ENCODE peak calls at places on chromosome 9, in ten cellular contexts. L is heart right ventricle, P is PC-3, C is HepG2, Z is ovary, V is adrenal gland, N is thyroid gland, T is A549, X is Peyer's patch, M is colonic mucosa. J is an unnamed sample.

GRCh38 chr9:72271617-72272478 is 93.2 kb downstream of the ZFAND5 start:
- DNase-seq in L (no peak), P (peak), C (peak), Z (no peak), V (peak), N (peak), T (peak), X (peak), M (peak), J (peak)

GRCh38 chr9:102740578-102740977 is 254.6 kb upstream of the CYLC2 start:
- DNase-seq in L (no peak), P (no peak), C (no peak), Z (no peak), V (no peak), N (no peak), T (no peak), X (no peak), M (no peak), J (no peak)

GRCh38 chr9:123769723-123770122 is 160.2 kb downstream of the DENND1A start:
- DNase-seq in L (no peak), P (no peak), C (no peak), Z (no peak), V (no peak), N (no peak), T (no peak), X (no peak), M (no peak), J (no peak)

GRCh38 chr9:133508046-133508445 is 16.7 kb downstream of the MYMK start:
- DNase-seq in L (no peak), P (no peak), C (no peak), Z (no peak), V (no peak), N (no peak), T (no peak), X (no peak), M (no peak), J (no peak)

GRCh38 chr9:86494644-86495081 is 140.5 kb upstream of the TUT7 start:
- DNase-seq in L (no peak), P (no peak), C (no peak), Z (no peak), V (no peak), N (no peak), T (peak), X (no peak), M (no peak), J (peak)

GRCh38 chr9:6566409-6567139 is 79.0 kb downstream of the GLDC start:
- DNase-seq in L (no peak), P (peak), C (no peak), Z (no peak), V (peak), N (no peak), T (peak), X (no peak), M (no peak), J (peak)

GRCh38 chr9:23232831-23233230 is 593.2 kb downstream of the ELAVL2 start:
- DNase-seq in L (no peak), P (no peak), C (no peak), Z (no peak), V (no peak), N (no peak), T (no peak), X (no peak), M (no peak), J (no peak)

GRCh38 chr9:78775889-78776288 is 479.0 kb downstream of the PSAT1 start:
- DNase-seq in L (no peak), P (no peak), C (no peak), Z (no peak), V (no peak), N (no peak), T (no peak), X (no peak), M (no peak), J (no peak)

GRCh38 chr9:100602302-100602930 is 24.5 kb downstream of the CAVIN4 start:
- DNase-seq in L (no peak), P (peak), C (peak), Z (no peak), V (peak), N (peak), T (peak), X (no peak), M (peak), J (peak)

GRCh38 chr9:92059045-92059444 is 56.2 kb downstream of the SPTLC1 start:
- DNase-seq in L (no peak), P (no peak), C (no peak), Z (no peak), V (no peak), N (no peak), T (no peak), X (no peak), M (no peak), J (no peak)

GRCh38 chr9:21873540-21874221 is 71.2 kb downstream of the MTAP start:
- DNase-seq in L (no peak), P (peak), C (no peak), Z (no peak), V (no peak), N (no peak), T (no peak), X (no peak), M (no peak), J (peak)

GRCh38 chr9:134215709-134216448 is 51.5 kb upstream of the RNU6ATAC start:
- DNase-seq in L (peak), P (no peak), C (peak), Z (peak), V (peak), N (peak), T (no peak), X (no peak), M (no peak), J (no peak)

GRCh38 chr9:125761685-125762084 is 14.5 kb downstream of the PBX3 start:
- DNase-seq in L (no peak), P (no peak), C (no peak), Z (no peak), V (no peak), N (no peak), T (no peak), X (no peak), M (no peak), J (no peak)

GRCh38 chr9:35489313-35490154 is at the start of gene RUSC2:
- DNase-seq in L (peak), P (peak), C (peak), Z (peak), V (peak), N (peak), T (peak), X (peak), M (peak), J (peak)

GRCh38 chr9:133067006-133067405 is 5.2 kb downstream of the CEL start:
- DNase-seq in L (no peak), P (no peak), C (no peak), Z (no peak), V (no peak), N (no peak), T (no peak), X (no peak), M (no peak), J (no peak)

GRCh38 chr9:70134360-70134759 is 90.7 kb downstream of the MAMDC2 start:
- DNase-seq in L (no peak), P (no peak), C (no peak), Z (no peak), V (no peak), N (no peak), T (no peak), X (no peak), M (no peak), J (no peak)

GRCh38 chr9:68643901-68644809 is 60.9 kb upstream of the PIP5K1B start:
- DNase-seq in L (no peak), P (no peak), C (no peak), Z (no peak), V (no peak), N (no peak), T (no peak), X (peak), M (no peak), J (no peak)

GRCh38 chr9:69151506-69151905 is 22.6 kb upstream of the TJP2 start:
- DNase-seq in L (no peak), P (no peak), C (no peak), Z (no peak), V (no peak), N (peak), T (no peak), X (no peak), M (no peak), J (no peak)

GRCh38 chr9:17472126-17472525 is 106.7 kb upstream of the SH3GL2 start:
- DNase-seq in L (no peak), P (no peak), C (no peak), Z (no peak), V (no peak), N (no peak), T (no peak), X (no peak), M (no peak), J (no peak)

GRCh38 chr9:114804504-114804903 is 1.3 kb downstream of the TNFSF15 start:
- DNase-seq in L (peak), P (peak), C (peak), Z (no peak), V (peak), N (peak), T (peak), X (no peak), M (peak), J (peak)

GRCh38 chr9:87678650-87679355 is 47.1 kb upstream of the CTSL start:
- DNase-seq in L (no peak), P (peak), C (peak), Z (no peak), V (peak), N (peak), T (peak), X (no peak), M (peak), J (peak)

GRCh38 chr9:127769985-127770904 is 8.2 kb downstream of the SH2D3C start:
- DNase-seq in L (no peak), P (no peak), C (no peak), Z (no peak), V (no peak), N (peak), T (no peak), X (no peak), M (no peak), J (no peak)

GRCh38 chr9:19481471-19481870 is 72.7 kb downstream of the ACER2 start:
- DNase-seq in L (no peak), P (no peak), C (no peak), Z (no peak), V (no peak), N (no peak), T (no peak), X (no peak), M (no peak), J (no peak)

DNA sequence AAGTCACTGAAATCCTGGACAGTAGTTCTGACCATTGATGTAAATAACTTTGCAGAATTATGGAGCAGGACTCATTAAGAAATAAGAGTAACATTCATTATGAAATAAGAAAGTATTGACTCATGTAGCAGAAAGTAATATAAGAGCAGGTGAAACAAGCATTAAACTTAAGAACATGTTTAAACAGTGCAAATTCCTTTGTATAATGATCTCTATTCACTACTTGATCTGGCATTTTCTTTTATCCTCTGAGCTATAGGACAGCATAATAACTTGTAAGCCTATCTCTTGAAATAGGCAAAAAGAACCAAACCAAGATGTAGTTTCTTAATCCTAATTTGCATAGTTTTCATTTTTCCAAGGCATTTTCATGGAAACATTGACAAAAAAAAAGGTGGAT is 42.3 kb downstream of the PLGRKT start:
- DNase-seq in L (no peak), P (no peak), C (no peak), Z (no peak), V (no peak), N (no peak), T (no peak), X (no peak), M (no peak), J (peak)
- H3K4me3 ChIP-seq in L (no peak), P (no peak), C (no peak), Z (no peak), V (no peak), N (no peak), T (no peak), X (no peak), M (no peak), J (no peak)

GRCh38 chr9:89319015-89319905 is 960 bp downstream of the SECISBP2 start:
- DNase-seq in L (no peak), P (no peak), C (no peak), Z (no peak), V (no peak), N (no peak), T (no peak), X (no peak), M (no peak), J (no peak)
- TF ChIP-seq CTCF in L (peak), P (no peak), C (no peak), Z (no peak), V (peak), N (no peak), T (peak), X (no peak), M (peak), J (no peak)

DNA sequence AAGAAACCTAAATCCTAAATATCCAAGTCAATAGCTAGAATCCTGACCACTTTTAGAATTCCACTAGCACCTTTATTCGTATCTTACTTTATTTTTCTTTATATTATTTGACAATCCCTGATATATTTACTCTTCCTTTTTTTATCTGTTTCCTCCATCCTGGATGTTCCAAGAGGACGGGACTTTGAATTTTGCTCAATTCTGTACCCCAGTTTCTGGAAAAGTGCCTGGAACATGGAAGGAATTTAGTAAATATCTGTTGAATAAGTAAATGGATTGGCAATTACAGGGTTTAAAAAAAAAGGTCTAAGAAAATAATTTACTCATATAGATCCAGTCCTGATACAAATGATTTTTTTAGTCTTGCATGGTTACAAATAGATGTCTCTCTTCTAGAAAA is 1.2 kb upstream of the NIPSNAP3A start:
- DNase-seq in L (no peak), P (no peak), C (no peak), Z (no peak), V (no peak), N (no peak), T (no peak), X (no peak), M (no peak), J (no peak)
- H3K4me3 ChIP-seq in L (no peak), P (peak), C (no peak), Z (no peak), V (no peak), N (no peak), T (no peak), X (no peak), M (no peak), J (no peak)

GRCh38 chr9:75483636-75484035 is 395.3 kb downstream of the OSTF1 start:
- DNase-seq in L (no peak), P (peak), C (no peak), Z (no peak), V (no peak), N (no peak), T (no peak), X (no peak), M (no peak), J (peak)

GRCh38 chr9:75488082-75488713 is 399.9 kb downstream of the OSTF1 start:
- DNase-seq in L (no peak), P (no peak), C (no peak), Z (no peak), V (no peak), N (no peak), T (no peak), X (no peak), M (no peak), J (no peak)

GRCh38 chr9:75482566-75482965 is 394.3 kb downstream of the OSTF1 start:
- DNase-seq in L (no peak), P (no peak), C (no peak), Z (no peak), V (no peak), N (no peak), T (no peak), X (no peak), M (no peak), J (no peak)
- TF ChIP-seq CTCF in L (no peak), P (no peak), C (no peak), Z (no peak), V (no peak), N (peak), T (no peak), X (no peak), M (no peak), J (no peak)

GRCh38 chr9:135639196-135639595 is at the start of gene GLT6D1:
- DNase-seq in L (no peak), P (no peak), C (no peak), Z (no peak), V (no peak), N (no peak), T (no peak), X (no peak), M (no peak), J (no peak)
- H3K4me3 ChIP-seq in L (no peak), P (no peak), C (no peak), Z (no peak), V (no peak), N (no peak), T (no peak), X (no peak), M (no peak), J (no peak)

DNA sequence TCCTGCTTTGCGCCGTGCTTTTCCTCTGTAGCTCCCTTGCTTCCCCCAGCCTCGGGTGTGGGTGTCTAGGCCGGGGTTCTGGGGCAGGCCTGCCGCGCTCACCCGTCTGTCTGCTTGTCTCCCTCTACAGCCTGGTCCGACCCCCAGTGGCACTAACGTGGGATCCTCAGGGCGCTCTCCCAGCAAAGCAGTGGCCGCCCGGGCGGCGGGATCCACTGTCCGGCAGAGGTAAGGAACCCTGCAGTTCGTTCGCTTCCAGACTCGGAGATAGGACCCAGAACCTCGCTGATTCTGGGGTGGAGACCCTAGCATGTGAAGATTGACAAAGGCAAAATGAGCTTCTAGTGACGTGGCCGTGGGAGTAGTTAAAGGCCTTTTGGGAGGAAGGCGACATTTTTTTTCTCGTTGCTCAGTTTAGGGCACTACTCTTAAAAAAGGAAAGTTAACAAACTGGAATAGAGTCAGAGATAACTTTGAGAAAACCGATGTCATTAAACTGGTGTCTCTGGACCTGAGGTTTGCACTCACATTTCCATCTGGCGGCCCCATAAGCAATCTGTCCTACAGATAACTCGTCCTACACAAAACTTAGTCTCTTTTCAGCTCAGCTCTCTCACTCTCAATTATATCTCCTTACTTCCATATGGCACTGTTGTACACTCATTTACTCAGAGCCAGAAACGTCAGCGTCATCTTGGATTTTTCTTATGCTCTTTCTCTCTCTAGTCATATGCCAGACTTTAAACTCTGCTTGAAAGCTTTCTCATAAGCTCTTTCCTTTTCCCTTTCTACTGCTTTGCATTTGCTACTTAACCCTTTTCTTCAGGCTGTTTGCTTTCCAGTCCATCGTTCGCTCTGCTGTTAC is 566 bp downstream of the SEC61B start:
- DNase-seq in L (no peak), P (no peak), C (no peak), Z (no peak), V (no peak), N (no peak), T (no peak), X (no peak), M (no peak), J (peak)
- TF ChIP-seq CTCF in L (no peak), P (no peak), C (peak), Z (no peak), V (no peak), N (no peak), T (no peak), X (no peak), M (no peak), J (no peak)

GRCh38 chr9:131677051-131677444 is 62.8 kb downstream of the RAPGEF1 start:
- DNase-seq in L (no peak), P (no peak), C (no peak), Z (no peak), V (no peak), N (no peak), T (no peak), X (no peak), M (no peak), J (no peak)

GRCh38 chr9:131676431-131676972 is 63.4 kb downstream of the RAPGEF1 start:
- DNase-seq in L (no peak), P (no peak), C (no peak), Z (no peak), V (peak), N (peak), T (no peak), X (peak), M (no peak), J (no peak)

GRCh38 chr9:131674425-131675421 is 65.2 kb downstream of the RAPGEF1 start:
- DNase-seq in L (peak), P (no peak), C (no peak), Z (no peak), V (no peak), N (no peak), T (no peak), X (peak), M (no peak), J (no peak)

GRCh38 chr9:131673531-131673930 is 66.3 kb downstream of the RAPGEF1 start:
- DNase-seq in L (no peak), P (no peak), C (no peak), Z (no peak), V (no peak), N (no peak), T (no peak), X (no peak), M (no peak), J (no peak)

DNA sequence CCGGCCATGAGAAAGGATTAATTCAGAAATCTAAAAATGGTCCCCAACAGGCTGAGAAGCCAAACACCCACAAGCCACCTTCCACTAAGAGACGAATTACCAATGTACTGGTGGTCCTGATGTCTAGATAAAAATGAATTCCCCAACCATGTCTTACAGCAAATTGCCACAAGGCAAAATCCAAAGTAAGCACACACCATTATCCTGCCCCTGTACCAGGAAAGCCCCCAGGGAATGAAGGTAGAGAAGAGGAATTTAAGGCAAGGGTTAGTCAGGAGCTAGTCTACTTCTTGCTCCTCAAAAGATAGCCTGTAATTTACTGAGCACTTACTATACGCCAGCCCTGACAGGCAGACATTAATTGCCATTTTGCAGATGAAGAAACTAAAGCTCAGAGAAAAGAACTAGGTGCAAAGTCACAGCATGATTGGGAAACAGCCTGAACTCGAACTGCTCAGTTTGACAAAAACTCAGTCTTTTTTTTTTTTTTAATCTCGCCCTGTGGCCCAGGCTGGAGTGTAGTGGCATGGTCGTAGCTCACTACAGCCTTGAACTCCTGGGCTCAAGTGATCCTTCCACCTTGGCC is 64.3 kb downstream of the RAPGEF1 start:
- DNase-seq in L (no peak), P (no peak), C (no peak), Z (no peak), V (no peak), N (no peak), T (no peak), X (no peak), M (no peak), J (no peak)
- H3K4me3 ChIP-seq in L (no peak), P (no peak), C (no peak), Z (no peak), V (no peak), N (no peak), T (no peak), X (peak), M (no peak), J (no peak)

DNA sequence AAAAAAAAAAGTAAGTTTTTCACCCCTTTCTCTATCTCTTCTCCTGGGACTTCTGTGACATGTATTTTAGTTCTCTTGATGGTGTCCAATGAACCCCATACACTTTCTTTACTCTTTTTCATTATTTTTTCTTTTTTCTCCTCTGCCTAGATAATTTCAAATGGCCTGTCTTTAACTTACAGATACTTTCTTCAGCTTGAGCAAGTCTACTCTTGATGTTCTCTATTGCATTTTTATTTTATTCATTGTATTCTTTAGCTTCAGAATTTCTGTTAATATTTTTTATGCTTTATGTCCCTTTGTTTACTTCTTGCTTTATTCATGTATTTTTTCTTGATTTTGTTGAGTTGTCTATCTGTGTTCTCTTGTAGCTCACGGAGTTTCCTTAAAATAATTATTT is 32.5 kb upstream of the FAM120A start:
- DNase-seq in L (no peak), P (no peak), C (no peak), Z (no peak), V (no peak), N (no peak), T (no peak), X (no peak), M (no peak), J (no peak)
- TF ChIP-seq CTCF in L (no peak), P (no peak), C (no peak), Z (no peak), V (no peak), N (no peak), T (no peak), X (no peak), M (no peak), J (no peak)